ENCODE peak calls at places on chromosomes 16 and 17, in four cellular contexts. O is adrenal gland, H is heart left ventricle, F is lower leg skin. V is an unnamed sample.

GRCh38 chr17:21278304-21279197 is 6.0 kb upstream of the MAP2K3 start:
- DNase-seq in O (no peak), H (no peak), F (peak), V (no peak)

GRCh38 chr16:12869681-12870427 is 31.5 kb upstream of the SHISA9 start:
- DNase-seq in O (no peak), H (no peak), F (no peak), V (no peak)

GRCh38 chr16:80671281-80671849 is 130.6 kb downstream of the DYNLRB2 start:
- DNase-seq in O (no peak), H (no peak), F (no peak), V (no peak)

GRCh38 chr16:67461600-67462278 is 19.2 kb downstream of the ATP6V0D1 start:
- DNase-seq in O (no peak), H (no peak), F (peak), V (no peak)

GRCh38 chr17:18277076-18277475 is 16.6 kb downstream of the MIEF2 start:
- DNase-seq in O (no peak), H (no peak), F (no peak), V (no peak)

GRCh38 chr16:29922986-29923501 is 3.0 kb downstream of the KCTD13 start:
- DNase-seq in O (no peak), H (no peak), F (no peak), V (no peak)

GRCh38 chr17:79632432-79632735 is 21.5 kb upstream of the RBFOX3 start:
- DNase-seq in O (no peak), H (peak), F (no peak), V (no peak)

GRCh38 chr17:36534881-36535668 is at the start of gene PIGW:
- DNase-seq in O (peak), H (peak), F (peak), V (peak)

GRCh38 chr16:16861546-16861945 is 482.6 kb downstream of the NPIPA7 start:
- DNase-seq in O (peak), H (peak), F (peak), V (no peak)

GRCh38 chr17:8887834-8888703 is 20.6 kb upstream of the PIK3R6 start:
- DNase-seq in O (peak), H (peak), F (no peak), V (peak)

GRCh38 chr16:57618306-57619132 is 9.9 kb upstream of the ADGRG1 start:
- DNase-seq in O (peak), H (peak), F (no peak), V (no peak)

GRCh38 chr16:28186752-28187151 is 25.0 kb downstream of the XPO6 start:
- DNase-seq in O (no peak), H (no peak), F (no peak), V (no peak)

GRCh38 chr16:30096862-30097563 is 1.0 kb upstream of the YPEL3 start:
- DNase-seq in O (no peak), H (no peak), F (no peak), V (no peak)

GRCh38 chr17:32445976-32446375 is 1.7 kb downstream of the PSMD11 start:
- DNase-seq in O (no peak), H (no peak), F (no peak), V (no peak)

GRCh38 chr16:88974641-88975215 is 2.3 kb downstream of the CBFA2T3 start:
- DNase-seq in O (no peak), H (no peak), F (no peak), V (no peak)

GRCh38 chr17:32504166-32504990 is 17.6 kb downstream of the CDK5R1 start:
- DNase-seq in O (no peak), H (no peak), F (no peak), V (no peak)

GRCh38 chr17:28041844-28042656 is 427 bp upstream of the NLK start:
- DNase-seq in O (no peak), H (no peak), F (no peak), V (no peak)

GRCh38 chr17:2241823-2242222 is 61.8 kb downstream of the SMG6 start:
- DNase-seq in O (peak), H (no peak), F (no peak), V (no peak)

GRCh38 chr17:8799001-8799850 is at the start of gene MFSD6L:
- DNase-seq in O (no peak), H (no peak), F (peak), V (no peak)

GRCh38 chr16:58040945-58041627 is 15.5 kb downstream of the MMP15 start:
- DNase-seq in O (no peak), H (no peak), F (no peak), V (no peak)

GRCh38 chr17:79922798-79923197 is 83.6 kb upstream of the CBX4 start:
- DNase-seq in O (no peak), H (no peak), F (no peak), V (no peak)

GRCh38 chr16:24094660-24095059 is 161.5 kb upstream of the CACNG3 start:
- DNase-seq in O (no peak), H (no peak), F (no peak), V (no peak)

GRCh38 chr16:83882118-83882879 is 16.6 kb upstream of the MLYCD start:
- DNase-seq in O (no peak), H (peak), F (no peak), V (no peak)

GRCh38 chr16:27289669-27290068 is 21.1 kb upstream of the NSMCE1 start:
- DNase-seq in O (no peak), H (no peak), F (peak), V (no peak)

GRCh38 chr17:52106638-52107261 is 51.8 kb downstream of the CA10 start:
- DNase-seq in O (peak), H (peak), F (no peak), V (peak)

GRCh38 chr16:88556294-88556988 is 13.8 kb upstream of the ZC3H18 start:
- DNase-seq in O (no peak), H (no peak), F (no peak), V (no peak)

GRCh38 chr16:56691885-56692284 is 9.6 kb downstream of the MT1X start:
- DNase-seq in O (peak), H (no peak), F (peak), V (no peak)

DNA sequence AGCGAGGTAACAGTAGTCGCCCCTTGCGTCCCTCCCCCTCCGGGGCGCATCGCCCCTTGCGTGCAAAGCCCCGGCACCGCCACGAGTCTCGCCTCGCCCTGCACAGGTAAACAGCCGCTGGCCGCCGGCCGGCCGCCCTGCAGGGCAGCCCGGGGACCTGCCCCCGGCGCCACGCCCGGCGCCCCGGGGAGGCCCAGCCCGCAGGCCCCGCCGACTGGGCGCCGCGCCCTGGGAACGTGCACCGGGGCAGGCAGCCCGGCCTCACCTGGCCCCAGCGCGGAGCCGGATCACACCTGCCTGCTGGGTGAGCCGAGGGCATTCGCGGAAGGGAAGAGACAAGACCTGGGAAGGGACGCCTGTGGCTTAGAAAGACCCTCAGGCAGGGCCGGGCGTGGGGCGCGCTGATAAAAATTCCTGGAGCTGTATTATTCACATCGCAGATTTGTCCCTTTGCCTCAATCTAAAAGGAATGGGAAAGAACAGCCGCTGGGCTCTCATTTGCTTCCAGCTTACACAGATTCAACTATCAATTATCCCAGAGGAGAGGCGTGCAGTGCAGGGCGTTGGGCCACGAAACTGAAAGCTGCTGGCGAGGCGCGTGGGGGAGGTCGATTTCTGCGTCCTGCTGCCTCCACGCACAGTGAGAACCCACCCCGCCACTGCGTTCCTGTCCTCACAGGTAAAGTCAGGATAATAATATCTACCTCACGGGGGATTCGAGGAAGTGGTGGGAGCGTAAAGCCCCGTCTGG is 451.9 kb downstream of the SLC39A11 start:
- DNase-seq in O (no peak), H (no peak), F (no peak), V (no peak)
- TF ChIP-seq POLR2A in O (no peak), H (no peak), F (no peak), V (no peak)

DNA sequence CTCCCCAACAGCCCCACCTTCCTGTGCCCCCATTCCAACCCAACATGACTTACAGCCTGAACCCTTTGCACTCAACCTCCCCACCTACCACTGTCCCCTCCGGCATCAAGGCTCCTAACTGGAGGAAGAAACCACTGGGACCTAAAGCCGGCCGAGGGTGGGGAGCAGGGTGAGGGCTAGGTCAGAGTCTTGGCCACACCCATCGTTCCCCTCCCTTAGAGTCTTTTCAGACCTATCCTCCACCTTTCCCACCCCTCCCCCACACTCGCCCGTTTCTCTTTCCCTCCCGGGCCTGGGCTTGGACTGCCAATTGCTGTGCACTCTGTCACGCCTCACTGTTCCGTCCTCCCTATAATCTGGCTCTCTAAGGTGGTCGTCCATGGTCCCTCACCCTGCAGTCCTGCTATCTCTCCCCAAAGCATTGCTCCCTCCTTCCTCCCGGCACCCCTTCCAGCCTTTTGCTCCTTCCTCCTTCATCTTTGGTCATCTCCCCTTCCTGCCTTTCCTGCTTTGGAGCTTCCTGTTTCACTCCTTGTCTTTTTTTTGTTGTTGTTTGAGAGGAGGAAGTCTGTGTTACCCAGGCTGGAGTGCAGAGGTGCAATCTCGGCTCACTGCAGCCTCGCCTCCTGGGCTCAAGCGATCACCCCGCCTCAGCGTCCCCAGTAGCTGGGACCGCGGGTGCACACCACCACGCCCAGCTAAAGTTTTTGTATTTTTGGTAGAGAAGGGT is 958 bp upstream of the CLDN7 start:
- DNase-seq in O (no peak), H (no peak), F (no peak), V (no peak)
- H3K4me3 ChIP-seq in O (no peak), H (peak), F (no peak), V (peak)

GRCh38 chr16:4313563-4314531 is 2.0 kb upstream of the GLIS2 start:
- DNase-seq in O (peak), H (no peak), F (no peak), V (no peak)

GRCh38 chr16:4307215-4308037 is 8.4 kb upstream of the GLIS2 start:
- DNase-seq in O (peak), H (peak), F (peak), V (peak)

GRCh38 chr16:4309102-4309832 is 6.6 kb upstream of the GLIS2 start:
- DNase-seq in O (no peak), H (no peak), F (no peak), V (no peak)

GRCh38 chr16:4306439-4307214 is 9.2 kb upstream of the GLIS2 start:
- DNase-seq in O (no peak), H (no peak), F (no peak), V (no peak)

GRCh38 chr16:4309833-4310266 is 6.0 kb upstream of the GLIS2 start:
- DNase-seq in O (peak), H (no peak), F (no peak), V (no peak)
- TF ChIP-seq POLR2A in O (no peak), H (no peak), F (no peak), V (no peak)

GRCh38 chr17:82304826-82305726 is 12.3 kb downstream of the CD7 start:
- DNase-seq in O (no peak), H (no peak), F (no peak), V (no peak)

GRCh38 chr17:82302991-82303943 is 14.1 kb downstream of the CD7 start:
- DNase-seq in O (no peak), H (no peak), F (no peak), V (no peak)

GRCh38 chr17:82302498-82302963 is 14.9 kb downstream of the CD7 start:
- DNase-seq in O (no peak), H (no peak), F (no peak), V (no peak)

GRCh38 chr17:82305727-82306300 is 11.6 kb downstream of the CD7 start:
- DNase-seq in O (no peak), H (no peak), F (no peak), V (no peak)

GRCh38 chr17:82303944-82304808 is 13.2 kb downstream of the CD7 start:
- DNase-seq in O (no peak), H (no peak), F (no peak), V (no peak)
- H3K4me3 ChIP-seq in O (no peak), H (no peak), F (no peak), V (no peak)

DNA sequence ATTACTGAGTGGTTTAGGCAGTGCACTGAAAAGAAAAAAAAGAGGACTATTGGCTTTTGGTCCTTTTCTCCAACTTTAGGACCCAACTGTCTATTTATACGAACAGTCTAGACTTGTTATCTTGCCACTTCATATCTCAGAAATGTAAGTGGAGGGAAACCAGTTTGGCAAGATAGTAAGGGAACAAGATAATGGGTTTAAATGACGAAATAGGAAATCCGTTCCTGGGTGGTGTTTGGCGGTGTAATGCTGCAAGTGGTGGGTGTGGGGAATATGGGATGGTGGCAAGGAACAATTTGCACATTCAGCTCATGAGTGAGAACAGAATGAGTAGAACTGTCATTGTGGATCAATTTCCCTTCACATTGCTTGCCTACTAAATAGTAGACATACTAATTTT is 44.7 kb downstream of the GRB7 start:
- DNase-seq in O (no peak), H (no peak), F (no peak), V (no peak)
- TF ChIP-seq POLR2A in O (no peak), H (no peak), F (no peak), V (no peak)

DNA sequence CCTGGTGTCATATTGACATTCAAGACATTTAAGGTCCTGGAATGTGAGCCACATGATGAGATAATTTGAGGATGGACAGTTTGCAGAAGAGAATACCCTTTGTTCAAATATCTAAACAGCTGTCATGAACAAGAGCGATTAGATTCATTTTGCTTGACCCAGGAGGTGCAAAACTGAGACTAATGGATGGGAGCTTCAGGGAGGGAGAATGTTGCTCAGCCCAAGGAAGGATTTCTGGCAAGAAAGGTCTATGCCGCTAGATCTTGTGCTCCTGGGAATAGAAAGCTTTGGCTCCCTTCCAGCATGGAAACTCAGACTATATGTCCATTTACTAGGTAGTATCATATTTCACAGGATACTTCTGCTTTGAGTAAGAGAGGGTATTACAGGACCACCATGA is 14.8 kb upstream of the CDH11 start:
- DNase-seq in O (no peak), H (no peak), F (no peak), V (no peak)
- H3K4me3 ChIP-seq in O (no peak), H (no peak), F (no peak), V (no peak)

DNA sequence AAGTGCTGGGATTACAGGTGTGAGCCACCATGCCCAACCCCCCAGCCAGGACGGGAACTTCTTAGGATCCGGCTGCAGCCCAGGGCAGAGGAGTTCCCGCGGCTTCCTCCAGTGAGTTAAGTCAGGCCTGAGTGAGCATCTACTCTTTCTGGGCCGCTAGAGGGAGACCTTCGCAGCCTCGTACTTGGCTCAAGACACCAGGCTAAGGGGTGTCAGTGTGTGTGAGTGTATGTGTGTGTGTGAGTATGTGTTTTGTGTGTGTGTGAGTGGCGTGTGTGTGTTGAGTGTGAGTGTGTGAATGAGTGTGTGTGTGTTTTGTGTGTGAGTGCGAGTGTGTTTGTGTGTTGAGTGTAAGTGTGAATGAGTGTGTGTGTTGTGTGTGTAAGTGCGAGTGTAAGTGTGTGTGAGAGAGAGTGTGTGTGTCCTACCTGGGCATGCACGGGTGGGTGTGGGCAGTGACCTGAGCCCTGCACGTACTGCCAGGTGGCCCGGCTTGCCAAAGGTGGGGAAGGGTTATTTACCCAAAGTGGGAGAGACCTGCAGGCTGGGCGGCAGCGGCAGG is 58.5 kb downstream of the TMEM235 start:
- DNase-seq in O (peak), H (peak), F (peak), V (peak)
- TF ChIP-seq POLR2A in O (no peak), H (no peak), F (no peak), V (no peak)